ENCODE peak calls at places on chromosomes 2 and 18, in nine cellular contexts. V is putamen, H is HFF-Myc, X is NCI-H1092 treated with DMSO at 0.1 percent for 48 hours, A is NCI-H510A treated with DMSO at 0.1 percent for 48 hours, F is Daoy, D is fibroblast of lung, S is T-helper 1 cell, U is HTR-8/SVneo. P is an unnamed sample.

GRCh38 chr18:40109251-40110049 is 1845.6 kb upstream of the PIK3C3 start:
- DNase-seq in V (no peak), H (no peak), X (peak), A (peak), F (no peak), D (no peak), S (no peak), U (no peak), P (no peak)

GRCh38 chr18:55338955-55339662 is 248.9 kb downstream of the TCF4 start:
- DNase-seq in V (no peak), H (no peak), X (peak), A (no peak), F (no peak), D (peak), S (no peak), U (no peak), P (no peak)

GRCh38 chr2:95001701-95002100 is 23.8 kb upstream of the MAL start:
- DNase-seq in V (no peak), H (no peak), X (no peak), A (no peak), F (no peak), D (no peak), S (no peak), U (no peak), P (no peak)

GRCh38 chr2:832635-833034 is 118.0 kb upstream of the SNTG2 start:
- DNase-seq in V (no peak), H (no peak), X (no peak), A (no peak), F (no peak), D (no peak), S (no peak), U (no peak), P (no peak)

GRCh38 chr2:29241341-29241740 is 126.1 kb downstream of the CLIP4 start:
- DNase-seq in V (no peak), H (no peak), X (no peak), A (no peak), F (no peak), D (no peak), S (no peak), U (no peak), P (no peak)

GRCh38 chr2:144274131-144274530 is 245.8 kb downstream of the ZEB2 start:
- DNase-seq in V (no peak), H (no peak), X (no peak), A (no peak), F (no peak), D (no peak), S (no peak), U (no peak), P (no peak)

GRCh38 chr18:48026216-48026615 is 95.8 kb upstream of the SMAD2 start:
- DNase-seq in V (no peak), H (no peak), X (no peak), A (no peak), F (no peak), D (no peak), S (no peak), U (no peak), P (no peak)

GRCh38 chr2:73282924-73283544 is 1.2 kb downstream of the FBXO41 start:
- DNase-seq in V (no peak), H (no peak), X (no peak), A (no peak), F (no peak), D (no peak), S (no peak), U (no peak), P (no peak)

GRCh38 chr18:681985-682384 is 24.5 kb downstream of the TYMS start:
- DNase-seq in V (no peak), H (no peak), X (no peak), A (no peak), F (no peak), D (no peak), S (no peak), U (no peak), P (no peak)

GRCh38 chr18:9708882-9709877 is 1.1 kb downstream of the RAB31 start:
- DNase-seq in V (no peak), H (no peak), X (no peak), A (no peak), F (peak), D (no peak), S (no peak), U (no peak), P (no peak)

GRCh38 chr2:201280191-201281040 is 20.1 kb downstream of the CASP8 start:
- DNase-seq in V (no peak), H (no peak), X (no peak), A (no peak), F (no peak), D (no peak), S (no peak), U (no peak), P (no peak)

GRCh38 chr2:240797500-240797895 is 22.5 kb downstream of the KIF1A start:
- DNase-seq in V (no peak), H (no peak), X (no peak), A (no peak), F (no peak), D (no peak), S (no peak), U (no peak), P (no peak)

GRCh38 chr2:143716527-143716926 is 587.3 kb downstream of the ARHGAP15 start:
- DNase-seq in V (no peak), H (no peak), X (no peak), A (no peak), F (no peak), D (no peak), S (no peak), U (no peak), P (no peak)

GRCh38 chr2:63662028-63662804 is 73.5 kb downstream of the MDH1 start:
- DNase-seq in V (no peak), H (no peak), X (no peak), A (no peak), F (no peak), D (no peak), S (no peak), U (no peak), P (no peak)

GRCh38 chr2:120237491-120237902 is 14.3 kb upstream of the TMEM185B start:
- DNase-seq in V (no peak), H (peak), X (no peak), A (no peak), F (peak), D (peak), S (no peak), U (peak), P (no peak)

GRCh38 chr18:55593888-55594287 is 5.9 kb upstream of the TCF4 start:
- DNase-seq in V (no peak), H (no peak), X (no peak), A (no peak), F (no peak), D (no peak), S (no peak), U (no peak), P (no peak)

GRCh38 chr2:155368934-155369333 is 670.4 kb downstream of the KCNJ3 start:
- DNase-seq in V (no peak), H (no peak), X (no peak), A (no peak), F (no peak), D (peak), S (no peak), U (no peak), P (no peak)

GRCh38 chr18:23406271-23406787 is 46.8 kb upstream of the RIOK3 start:
- DNase-seq in V (no peak), H (no peak), X (no peak), A (no peak), F (peak), D (peak), S (no peak), U (no peak), P (no peak)

GRCh38 chr2:144890828-144891227 is 370.9 kb upstream of the ZEB2 start:
- DNase-seq in V (no peak), H (no peak), X (peak), A (peak), F (peak), D (peak), S (no peak), U (peak), P (no peak)

GRCh38 chr2:156206355-156206754 is 126.2 kb downstream of the NR4A2 start:
- DNase-seq in V (no peak), H (no peak), X (no peak), A (no peak), F (no peak), D (no peak), S (no peak), U (no peak), P (no peak)

GRCh38 chr18:63137999-63138448 is 181.5 kb downstream of the BCL2 start:
- DNase-seq in V (no peak), H (no peak), X (no peak), A (no peak), F (no peak), D (no peak), S (no peak), U (no peak), P (no peak)

GRCh38 chr2:149877913-149878312 is 290.3 kb upstream of the MMADHC start:
- DNase-seq in V (no peak), H (no peak), X (no peak), A (no peak), F (peak), D (no peak), S (no peak), U (no peak), P (no peak)

GRCh38 chr2:64666810-64667438 is 13.2 kb upstream of the SERTAD2 start:
- DNase-seq in V (no peak), H (no peak), X (no peak), A (no peak), F (no peak), D (no peak), S (no peak), U (no peak), P (no peak)

GRCh38 chr2:188573453-188573852 is 281.8 kb downstream of the GULP1 start:
- DNase-seq in V (no peak), H (no peak), X (no peak), A (no peak), F (no peak), D (peak), S (no peak), U (no peak), P (no peak)

GRCh38 chr2:105320651-105321215 is 8.8 kb downstream of the TGFBRAP1 start:
- DNase-seq in V (no peak), H (no peak), X (no peak), A (no peak), F (peak), D (no peak), S (no peak), U (peak), P (no peak)

GRCh38 chr2:31317387-31317786 is 83.4 kb downstream of the EHD3 start:
- DNase-seq in V (no peak), H (no peak), X (no peak), A (no peak), F (no peak), D (no peak), S (no peak), U (no peak), P (no peak)

GRCh38 chr2:147845608-147846002 is 776 bp downstream of the ACVR2A start:
- DNase-seq in V (no peak), H (no peak), X (no peak), A (peak), F (peak), D (peak), S (no peak), U (no peak), P (no peak)

GRCh38 chr2:48266698-48267097 is 263.3 kb upstream of the STON1 start:
- DNase-seq in V (no peak), H (no peak), X (no peak), A (no peak), F (no peak), D (no peak), S (no peak), U (no peak), P (no peak)

GRCh38 chr2:99925960-99926359 is 216.4 kb downstream of the AFF3 start:
- DNase-seq in V (no peak), H (no peak), X (no peak), A (no peak), F (no peak), D (no peak), S (no peak), U (no peak), P (no peak)

GRCh38 chr2:190354003-190354690 is 10.8 kb downstream of the INPP1 start:
- DNase-seq in V (no peak), H (no peak), X (no peak), A (no peak), F (no peak), D (no peak), S (no peak), U (no peak), P (no peak)

GRCh38 chr18:63439334-63439733 is 17.1 kb upstream of the VPS4B start:
- DNase-seq in V (peak), H (peak), X (peak), A (peak), F (peak), D (peak), S (no peak), U (peak), P (peak)

GRCh38 chr2:64019975-64020281 is 700 bp upstream of the VPS54 start:
- DNase-seq in V (no peak), H (no peak), X (no peak), A (peak), F (no peak), D (no peak), S (no peak), U (no peak), P (no peak)

GRCh38 chr2:20049631-20050030 is 1.8 kb downstream of the LAPTM4A start:
- DNase-seq in V (no peak), H (no peak), X (no peak), A (no peak), F (no peak), D (peak), S (no peak), U (no peak), P (no peak)

GRCh38 chr18:21112140-21112473 is 494 bp upstream of the ROCK1 start:
- DNase-seq in V (no peak), H (no peak), X (no peak), A (no peak), F (no peak), D (no peak), S (no peak), U (no peak), P (no peak)

GRCh38 chr2:218146056-218146455 is 20.2 kb downstream of the CXCR2 start:
- DNase-seq in V (no peak), H (no peak), X (no peak), A (no peak), F (no peak), D (peak), S (no peak), U (no peak), P (peak)

GRCh38 chr18:11310476-11311086 is 161.2 kb upstream of the PIEZO2 start:
- DNase-seq in V (no peak), H (peak), X (no peak), A (peak), F (peak), D (peak), S (no peak), U (no peak), P (no peak)

GRCh38 chr2:203340791-203341487 is 12.7 kb downstream of the ABI2 start:
- DNase-seq in V (no peak), H (no peak), X (no peak), A (no peak), F (peak), D (peak), S (no peak), U (peak), P (peak)

GRCh38 chr2:237154050-237154638 is 68.5 kb downstream of the COPS8 start:
- DNase-seq in V (no peak), H (no peak), X (peak), A (no peak), F (peak), D (peak), S (peak), U (peak), P (no peak)

GRCh38 chr2:85394256-85394655 is 15.9 kb downstream of the CAPG start:
- DNase-seq in V (peak), H (no peak), X (peak), A (peak), F (no peak), D (no peak), S (no peak), U (no peak), P (no peak)